ENCODE peak calls at places on chromosomes 3 and 15, in eight cellular contexts. G is naive thymus-derived CD4-positive, alpha-beta T cell; Q is heart left ventricle; S is osteoblast; J is mammary epithelial cell; Z is fibroblast of lung; K is IMR-90; N is pancreas. X is an unnamed sample.

GRCh38 chr3:128067481-128067880 is 15.2 kb downstream of the SEC61A1 start:
- DNase-seq in G (no peak), Q (no peak), S (no peak), J (no peak), Z (no peak), K (no peak), N (no peak), X (no peak)

GRCh38 chr15:99174567-99174966 is 69.7 kb downstream of the SYNM start:
- DNase-seq in G (no peak), Q (peak; percentile 33), S (no peak), J (no peak), Z (no peak), K (no peak), N (no peak), X (no peak)

GRCh38 chr15:56786966-56787365 is 53.7 kb upstream of the ZNF280D start:
- DNase-seq in G (no peak), Q (no peak), S (no peak), J (no peak), Z (no peak), K (peak; percentile 2), N (no peak), X (no peak)

GRCh38 chr15:51310064-51310463 is 28.3 kb downstream of the CYP19A1 start:
- DNase-seq in G (no peak), Q (no peak), S (no peak), J (no peak), Z (peak; percentile 76), K (peak; percentile 20), N (no peak), X (no peak)

GRCh38 chr3:183430325-183430957 is 2.0 kb upstream of the MCF2L2 start:
- DNase-seq in G (no peak), Q (no peak), S (peak; percentile 76), J (no peak), Z (no peak), K (no peak), N (no peak), X (no peak)

GRCh38 chr3:81989274-81989673 is 227.8 kb upstream of the GBE1 start:
- DNase-seq in G (no peak), Q (no peak), S (no peak), J (no peak), Z (no peak), K (no peak), N (no peak), X (no peak)

GRCh38 chr15:94238539-94239118 is 7.3 kb downstream of the MCTP2 start:
- DNase-seq in G (no peak), Q (no peak), S (no peak), J (no peak), Z (no peak), K (no peak), N (no peak), X (no peak)

GRCh38 chr3:39178553-39178952 is 13.8 kb downstream of the XIRP1 start:
- DNase-seq in G (no peak), Q (no peak), S (peak; percentile 87), J (no peak), Z (peak; percentile 40), K (peak; percentile 77), N (no peak), X (no peak)

GRCh38 chr3:46960081-46960701 is 16.4 kb downstream of the CCDC12 start:
- DNase-seq in G (no peak), Q (no peak), S (peak; percentile 96), J (peak; percentile 87), Z (peak; percentile 26), K (peak; percentile 78), N (peak; percentile 56), X (no peak)

GRCh38 chr3:128573160-128573559 is 77.5 kb downstream of the RPN1 start:
- DNase-seq in G (no peak), Q (no peak), S (no peak), J (no peak), Z (no peak), K (no peak), N (no peak), X (no peak)

GRCh38 chr3:69329897-69330296 is 56.0 kb downstream of the FRMD4B start:
- DNase-seq in G (no peak), Q (no peak), S (peak; percentile 73), J (no peak), Z (no peak), K (peak; percentile 4), N (no peak), X (no peak)

GRCh38 chr3:125052671-125053303 is 3.0 kb downstream of the HEG1 start:
- DNase-seq in G (no peak), Q (no peak), S (peak; percentile 93), J (peak; percentile 40), Z (peak; percentile 77), K (peak; percentile 92), N (no peak), X (no peak)

GRCh38 chr3:128945041-128945877 is 48.6 kb downstream of the CFAP92 start:
- DNase-seq in G (no peak), Q (no peak), S (no peak), J (no peak), Z (no peak), K (no peak), N (no peak), X (no peak)

GRCh38 chr15:56249080-56249479 is 5.4 kb upstream of the RFX7 start:
- DNase-seq in G (no peak), Q (no peak), S (peak; percentile 76), J (peak; percentile 49), Z (peak; percentile 68), K (peak; percentile 58), N (no peak), X (no peak)

GRCh38 chr15:101315736-101316135 is 20.7 kb upstream of the SNRPA1 start:
- DNase-seq in G (no peak), Q (no peak), S (no peak), J (no peak), Z (no peak), K (no peak), N (no peak), X (no peak)

GRCh38 chr3:61612211-61612995 is 51.0 kb downstream of the PTPRG start:
- DNase-seq in G (no peak), Q (no peak), S (no peak), J (no peak), Z (peak; percentile 23), K (peak; percentile 43), N (no peak), X (no peak)

GRCh38 chr3:10835406-10835805 is 19.4 kb downstream of the SLC6A11 start:
- DNase-seq in G (no peak), Q (no peak), S (no peak), J (no peak), Z (no peak), K (no peak), N (no peak), X (no peak)

GRCh38 chr3:64408770-64409169 is 183.5 kb upstream of the PRICKLE2 start:
- DNase-seq in G (no peak), Q (no peak), S (no peak), J (no peak), Z (peak; percentile 26), K (peak; percentile 39), N (no peak), X (no peak)

GRCh38 chr3:48405343-48405881 is 24.5 kb downstream of the PLXNB1 start:
- DNase-seq in G (no peak), Q (no peak), S (peak; percentile 45), J (no peak), Z (no peak), K (no peak), N (peak; percentile 40), X (no peak)

GRCh38 chr3:102006812-102007485 is 157.6 kb downstream of the NFKBIZ start:
- DNase-seq in G (no peak), Q (peak; percentile 25), S (peak; percentile 87), J (peak; percentile 84), Z (peak; percentile 94), K (peak; percentile 96), N (no peak), X (no peak)

GRCh38 chr15:70466895-70467529 is 296.3 kb downstream of the UACA start:
- DNase-seq in G (peak; percentile 61), Q (peak; percentile 33), S (no peak), J (peak; percentile 51), Z (peak; percentile 73), K (peak; percentile 54), N (peak; percentile 38), X (peak; percentile 14)

GRCh38 chr15:93048426-93048721 is 40.6 kb downstream of the RGMA start:
- DNase-seq in G (no peak), Q (no peak), S (peak; percentile 82), J (no peak), Z (no peak), K (no peak), N (no peak), X (no peak)

DNA sequence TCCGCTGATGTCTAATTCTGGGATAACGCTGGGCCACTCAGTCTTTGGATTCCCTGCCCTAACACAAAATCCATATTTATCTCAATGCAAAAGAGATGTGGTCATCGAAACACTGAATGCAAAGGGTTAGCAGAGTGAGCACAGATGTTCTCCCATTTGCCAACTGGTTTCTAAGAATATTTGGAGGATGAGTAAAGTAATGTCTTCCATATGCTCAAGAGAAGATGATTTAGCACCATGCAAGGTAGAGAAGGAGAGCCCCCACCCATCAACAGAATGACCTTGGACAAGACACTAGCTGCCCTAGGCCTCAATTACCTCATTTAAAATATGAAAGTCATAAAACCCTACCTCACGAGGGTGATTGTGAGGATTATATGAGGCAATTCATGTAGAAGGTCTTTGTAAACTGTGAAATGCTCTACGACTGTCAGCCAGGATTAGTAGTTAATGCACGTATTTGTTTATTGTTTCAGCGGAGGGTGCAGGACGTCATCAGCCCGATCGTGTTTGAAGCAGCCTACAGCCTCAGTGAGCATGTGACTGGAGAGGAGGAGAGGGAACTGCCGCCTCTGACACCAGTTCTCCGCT is 232.9 kb upstream of the CTDSPL start:
- DNase-seq in G (no peak), Q (no peak), S (no peak), J (no peak), Z (peak; percentile 62), K (peak; percentile 20), N (no peak), X (no peak)
- H3K27ac ChIP-seq in G (no peak overlapping the region), Q (no peak overlapping the region), S (no peak overlapping the region), J (no peak overlapping the region), Z (no peak overlapping the region), K (no peak overlapping the region), N (no peak overlapping the region), X (no peak overlapping the region)

DNA sequence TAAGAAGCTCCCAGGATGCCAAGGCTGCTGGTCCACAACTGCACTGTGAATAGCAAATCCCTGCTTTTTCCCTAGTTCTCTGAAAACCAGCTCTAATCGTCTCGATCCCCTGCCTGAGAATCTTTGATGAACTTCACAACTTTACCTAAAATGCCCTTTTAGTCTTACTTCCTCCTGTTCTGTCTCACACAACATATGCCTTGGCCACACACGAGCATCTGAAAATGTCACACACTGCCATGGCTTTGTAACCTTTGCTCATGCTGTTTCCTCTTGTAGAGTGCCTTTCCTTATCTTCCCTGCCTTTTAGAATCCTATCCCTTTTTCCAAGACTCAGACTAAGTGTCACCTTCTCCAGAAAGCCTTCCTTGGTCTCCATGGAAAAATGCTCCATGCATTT is 71.4 kb upstream of the HACD2 start:
- DNase-seq in G (no peak), Q (no peak), S (no peak), J (no peak), Z (no peak), K (no peak), N (no peak), X (no peak)
- H3K27ac ChIP-seq in G (no peak overlapping the region), Q (no peak overlapping the region), S (no peak overlapping the region), J (no peak overlapping the region), Z (no peak overlapping the region), K (no peak overlapping the region), N (no peak overlapping the region), X (no peak overlapping the region)

GRCh38 chr3:13012228-13012691 is 61.0 kb downstream of the IQSEC1 start:
- DNase-seq in G (no peak), Q (peak; percentile 70), S (peak; percentile 85), J (no peak), Z (peak; percentile 24), K (peak; percentile 44), N (no peak), X (no peak)
- H3K27ac ChIP-seq in G (peak overlapping the region; percentile 99), Q (peak overlapping the region; percentile 99), S (no peak overlapping the region), J (no peak overlapping the region), Z (no peak overlapping the region), K (no peak overlapping the region), N (peak overlapping the region; percentile 53), X (peak overlapping the region; percentile 28)

GRCh38 chr15:74857082-74857655 is 14.2 kb upstream of the ULK3 start:
- DNase-seq in G (no peak), Q (no peak), S (peak; percentile 74), J (no peak), Z (no peak), K (no peak), N (no peak), X (no peak)
- H3K27ac ChIP-seq in G (peak overlapping the region; percentile 16), Q (no peak overlapping the region), S (no peak overlapping the region), J (no peak overlapping the region), Z (no peak overlapping the region), K (no peak overlapping the region), N (no peak overlapping the region), X (no peak overlapping the region)

X was measured in substantia nigra.